ENCODE peak calls at places on chromosome 20, in ten cellular contexts. L, D, U, H, P, S, J, Q, G and R are unnamed samples.

GRCh38 chr20:30513050-30513628 is 744.3 kb upstream of the DEFB115 start:
- DNase-seq in G (no peak), J (no peak), Q (peak), S (no peak), U (no peak), P (no peak), D (no peak), H (no peak), L (no peak), R (no peak)

GRCh38 chr20:10337291-10337690 is 96.7 kb downstream of the MKKS start:
- DNase-seq in U (no peak), P (no peak), G (no peak), J (no peak), S (no peak), L (no peak), D (no peak), H (no peak), Q (no peak), R (no peak)

GRCh38 chr20:61608275-61609085 is 356.4 kb downstream of the CDH4 start:
- DNase-seq in D (no peak), L (no peak), Q (no peak), H (no peak), G (no peak), S (no peak), P (no peak), J (no peak), U (no peak), R (no peak)

GRCh38 chr20:62969939-62970306 is 17.4 kb downstream of the SLC17A9 start:
- DNase-seq in J (no peak), D (no peak), H (no peak), L (no peak), Q (no peak), P (no peak), G (no peak), U (no peak), S (no peak), R (no peak)

GRCh38 chr20:31869942-31870702 is at the start of the genes DUSP15 and TTLL9:
- DNase-seq in U (peak), G (no peak), Q (peak), J (peak), L (no peak), P (no peak), S (peak), D (no peak), H (no peak), R (peak)

GRCh38 chr20:10696650-10697049 is 22.9 kb upstream of the JAG1 start:
- DNase-seq in G (no peak), D (no peak), S (no peak), H (peak), J (no peak), U (no peak), Q (peak), P (peak), L (no peak), R (peak)

GRCh38 chr20:9590189-9590588 is 75.8 kb downstream of the LAMP5 start:
- DNase-seq in Q (no peak), L (no peak), S (no peak), G (no peak), J (no peak), U (no peak), D (no peak), P (peak), H (no peak), R (no peak)

GRCh38 chr20:11777861-11778570 is 139.7 kb upstream of the BTBD3 start:
- DNase-seq in J (no peak), D (no peak), S (no peak), G (peak), U (no peak), L (no peak), Q (no peak), P (no peak), H (no peak), R (no peak)

GRCh38 chr20:42193119-42193518 is 574.9 kb upstream of the CHD6 start:
- DNase-seq in H (no peak), L (no peak), P (no peak), U (no peak), G (no peak), S (no peak), D (no peak), Q (no peak), J (no peak), R (no peak)

GRCh38 chr20:10297684-10298240 is 79.1 kb downstream of the SNAP25 start:
- DNase-seq in D (no peak), H (no peak), Q (no peak), J (no peak), G (no peak), L (no peak), P (no peak), U (no peak), S (no peak), R (no peak)

DNA sequence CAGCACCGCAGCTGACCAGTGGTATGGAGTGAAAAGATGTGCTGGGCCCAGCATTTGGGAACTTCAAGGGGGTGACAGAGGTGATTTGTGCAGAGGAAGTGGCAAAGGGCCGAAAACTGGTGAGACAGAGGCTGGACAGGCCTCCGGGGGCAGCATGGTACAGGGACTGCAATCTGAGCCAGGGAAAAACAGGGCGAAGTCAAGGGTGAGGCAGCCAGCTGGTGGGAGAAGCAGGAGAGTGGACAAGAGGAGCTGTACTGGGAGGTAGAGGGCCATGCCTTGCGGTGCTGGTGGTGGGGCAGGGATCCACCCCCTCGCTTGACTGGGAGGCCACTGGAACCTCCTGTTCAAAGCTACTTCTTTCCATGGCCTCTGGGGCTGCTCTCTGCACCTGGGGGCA is 7.3 kb upstream of the GFRA4 start:
- DNase-seq in J (no peak), U (no peak), H (no peak), L (no peak), D (no peak), S (no peak), G (no peak), P (no peak), Q (no peak), R (no peak)
- TF ChIP-seq CTCF in J (no peak), U (no peak), H (no peak), L (no peak), D (no peak), S (no peak), G (peak), P (no peak), Q (no peak), R (no peak)

GRCh38 chr20:40663304-40663703 is 25.7 kb downstream of the MAFB start:
- DNase-seq in L (no peak), G (no peak), H (no peak), S (no peak), Q (no peak), U (no peak), D (no peak), J (no peak), P (no peak), R (no peak)
- TF ChIP-seq CTCF in L (no peak), G (no peak), H (no peak), S (no peak), Q (no peak), U (no peak), D (no peak), J (no peak), P (no peak), R (no peak)

GRCh38 chr20:23061262-23061661 is 11.8 kb upstream of the THBD start:
- DNase-seq in G (no peak), H (no peak), S (no peak), J (no peak), D (no peak), Q (no peak), P (no peak), U (no peak), L (no peak), R (no peak)

GRCh38 chr20:23063573-23063972 is 14.1 kb upstream of the THBD start:
- DNase-seq in D (no peak), H (no peak), S (no peak), L (no peak), Q (no peak), U (no peak), G (no peak), J (no peak), P (no peak), R (no peak)

GRCh38 chr20:23060629-23061028 is 11.2 kb upstream of the THBD start:
- DNase-seq in G (no peak), U (no peak), Q (no peak), J (no peak), L (no peak), P (no peak), S (no peak), D (no peak), H (no peak), R (no peak)

GRCh38 chr20:23062632-23063031 is 13.2 kb upstream of the THBD start:
- DNase-seq in G (no peak), S (no peak), H (no peak), D (no peak), P (no peak), Q (no peak), L (no peak), U (no peak), J (no peak), R (no peak)

GRCh38 chr20:23061713-23062561 is 12.5 kb upstream of the THBD start:
- DNase-seq in D (no peak), H (no peak), U (peak), P (no peak), L (no peak), G (peak), S (no peak), J (no peak), Q (no peak), R (no peak)
- TF ChIP-seq CTCF in D (peak), H (no peak), U (peak), P (peak), L (no peak), G (peak), S (no peak), J (no peak), Q (peak), R (no peak)

DNA sequence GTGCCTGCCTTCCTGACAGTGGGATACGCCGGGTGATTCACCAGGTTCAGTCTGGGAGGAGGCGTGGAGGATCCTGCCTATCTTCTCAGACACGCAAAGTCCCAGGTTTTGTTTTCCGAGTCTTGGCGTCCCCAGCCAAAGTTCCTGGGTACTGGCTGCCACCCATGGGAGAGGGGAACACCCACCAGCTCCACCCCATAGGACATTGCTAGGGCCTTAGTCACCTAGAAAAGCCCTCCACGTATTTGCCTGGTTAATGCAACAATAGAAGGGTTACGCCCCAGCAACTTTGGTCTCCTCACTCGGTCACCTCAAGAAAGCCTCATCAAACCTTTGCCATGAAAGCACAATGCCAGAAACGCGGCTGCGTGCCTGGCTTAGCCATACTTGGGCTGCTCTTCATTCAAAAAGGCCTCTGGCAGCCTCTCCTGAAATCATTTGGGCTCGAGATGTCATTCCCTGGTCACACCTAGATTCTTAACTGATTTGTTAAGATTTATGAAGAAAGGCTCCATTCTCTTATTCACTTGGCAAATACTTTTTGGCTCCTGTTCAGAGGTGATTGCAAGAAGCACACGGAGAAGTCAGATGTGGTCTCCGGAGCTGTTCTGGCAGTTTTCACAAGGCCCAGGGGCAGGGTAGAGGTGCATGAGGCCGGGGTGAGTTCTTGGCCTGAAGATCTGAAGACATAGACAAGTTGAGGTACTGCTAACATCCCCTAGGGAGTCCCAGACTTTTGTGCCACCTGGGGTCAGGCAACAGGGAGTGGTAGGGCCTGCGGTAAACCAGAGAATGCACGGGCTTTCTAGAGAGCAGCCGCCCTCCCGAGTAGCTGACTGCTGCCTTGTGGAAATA is 35.5 kb upstream of the ZNF133 start:
- DNase-seq in Q (no peak), L (no peak), P (no peak), G (no peak), H (no peak), D (peak), J (no peak), U (no peak), S (no peak), R (no peak)
- TF ChIP-seq CTCF in Q (no peak), L (no peak), P (no peak), G (no peak), H (no peak), D (no peak), J (no peak), U (no peak), S (no peak), R (no peak)

GRCh38 chr20:1473244-1473635 is 6.6 kb upstream of the NSFL1C start:
- DNase-seq in Q (no peak), J (no peak), G (no peak), L (no peak), U (no peak), P (no peak), H (no peak), D (no peak), S (no peak), R (no peak)

GRCh38 chr20:1473821-1474220 is 7.2 kb upstream of the NSFL1C start:
- DNase-seq in D (no peak), G (no peak), S (no peak), J (no peak), P (no peak), L (no peak), Q (no peak), H (no peak), U (no peak), R (no peak)

GRCh38 chr20:1472556-1473243 is 6.1 kb upstream of the NSFL1C start:
- DNase-seq in P (no peak), H (no peak), J (no peak), G (no peak), S (peak), L (no peak), U (no peak), Q (no peak), D (no peak), R (no peak)

GRCh38 chr20:1474325-1474724 is 7.7 kb upstream of the NSFL1C start:
- DNase-seq in U (no peak), Q (no peak), P (no peak), L (no peak), G (no peak), J (no peak), S (no peak), D (no peak), H (no peak), R (no peak)

GRCh38 chr20:1474817-1475603 is 8.4 kb upstream of the NSFL1C start:
- DNase-seq in U (no peak), P (no peak), G (no peak), Q (no peak), H (no peak), S (no peak), J (no peak), D (no peak), L (no peak), R (no peak)
- TF ChIP-seq CTCF in U (no peak), P (peak), G (no peak), Q (no peak), H (peak), S (no peak), J (no peak), D (peak), L (no peak), R (no peak)

DNA sequence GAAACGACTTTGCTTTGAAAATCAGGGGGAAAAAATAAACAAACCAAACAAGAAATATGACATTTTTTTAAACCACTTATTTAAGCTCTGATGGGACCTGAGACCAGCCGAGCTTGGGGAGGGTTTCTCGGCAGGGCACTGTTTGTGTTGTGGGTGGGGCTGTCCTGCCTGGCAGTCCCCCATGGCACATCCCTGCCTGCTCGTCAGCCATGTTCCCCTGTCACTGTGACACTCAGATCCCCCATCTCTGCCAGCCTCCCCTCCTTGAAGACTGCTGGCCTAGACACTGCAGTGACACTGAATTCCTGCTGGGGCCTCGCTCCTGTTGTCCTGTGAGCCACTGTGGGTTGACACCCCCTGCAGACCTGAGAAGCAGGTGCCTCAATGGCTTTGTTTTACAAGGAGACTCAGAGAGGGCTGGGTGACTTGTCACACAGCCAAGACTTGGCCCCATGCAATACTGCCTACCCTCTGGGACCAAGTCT is 95.1 kb upstream of the PTPN1 start:
- DNase-seq in H (no peak), U (no peak), J (peak), L (no peak), G (no peak), S (no peak), Q (no peak), P (no peak), D (peak), R (no peak)
- TF ChIP-seq CTCF in H (no peak), U (peak), J (no peak), L (no peak), G (no peak), S (no peak), Q (no peak), P (no peak), D (no peak), R (no peak)

DNA sequence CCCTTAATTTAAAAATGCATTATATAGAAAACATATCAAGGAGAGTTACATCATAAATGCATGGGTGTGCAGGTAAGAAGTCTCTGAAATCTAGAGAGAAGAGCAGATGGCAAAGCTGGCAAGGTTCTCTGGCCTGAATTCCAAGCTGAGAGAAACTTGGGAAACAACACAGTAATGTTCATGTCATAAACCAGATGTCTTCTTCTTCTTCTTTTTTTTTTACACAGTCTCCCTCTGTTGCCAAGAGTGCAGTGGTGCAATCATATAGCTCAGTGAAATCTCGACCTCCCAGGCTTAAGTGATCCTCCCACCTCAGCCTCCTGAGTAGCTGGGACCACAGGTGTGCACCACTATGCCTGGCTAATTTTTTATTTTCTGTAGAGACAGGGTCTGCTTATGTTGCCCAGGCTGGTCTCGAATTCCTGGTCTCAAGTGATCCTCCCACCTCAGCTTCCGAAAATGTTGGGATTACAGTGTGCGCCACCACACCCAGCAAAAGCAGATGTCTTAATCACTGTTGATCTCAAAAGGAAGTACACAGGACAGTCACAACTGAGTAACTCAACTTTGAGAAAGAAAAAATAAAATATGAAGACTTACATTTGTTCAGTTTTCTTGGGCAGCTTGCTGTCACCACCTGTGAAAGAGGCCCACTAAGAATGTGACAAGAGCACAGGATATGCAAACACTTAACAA is 77.3 kb downstream of the DNAAF9 start:
- DNase-seq in S (no peak), P (no peak), J (no peak), H (no peak), D (no peak), Q (no peak), U (no peak), L (no peak), G (peak), R (no peak)
- TF ChIP-seq CTCF in S (no peak), P (no peak), J (no peak), H (no peak), D (no peak), Q (peak), U (no peak), L (no peak), G (peak), R (no peak)

GRCh38 chr20:64131406-64131805 is 24.0 kb upstream of the NPBWR2 start:
- DNase-seq in P (peak), J (peak), S (no peak), U (peak), H (no peak), D (no peak), G (no peak), Q (no peak), L (no peak), R (no peak)
- TF ChIP-seq CTCF in P (no peak), J (no peak), S (no peak), U (no peak), H (peak), D (peak), G (no peak), Q (peak), L (no peak), R (no peak)